ENCODE peak calls at places on chromosomes 1 and 21, in four cellular contexts. O, N, W and B are unnamed samples.

GRCh38 chr1:201022824-201023516 is 544 bp downstream of the KIF21B start:
- DNase-seq in O (no peak), N (no peak), W (no peak), B (no peak)

GRCh38 chr1:168136709-168137514 is at the start of gene GPR161:
- DNase-seq in O (no peak), N (peak; percentile 65), W (no peak), B (no peak)

GRCh38 chr1:24364605-24364974 is 45.4 kb downstream of the GRHL3 start:
- DNase-seq in O (no peak), N (peak; percentile 50), W (no peak), B (no peak)

GRCh38 chr1:221097479-221098281 is 218.4 kb downstream of the HLX start:
- DNase-seq in O (no peak), N (peak; percentile 97), W (no peak), B (no peak)

GRCh38 chr1:41925712-41926111 is 7.0 kb upstream of the HIVEP3 start:
- DNase-seq in O (no peak), N (no peak), W (no peak), B (no peak)

GRCh38 chr1:34164510-34165381 is at the start of gene CSMD2:
- DNase-seq in O (no peak), N (peak; percentile 79), W (no peak), B (no peak)

GRCh38 chr1:178540646-178541045 is 27.7 kb downstream of the TEX35 start:
- DNase-seq in O (no peak), N (peak; percentile 79), W (no peak), B (no peak)

GRCh38 chr1:21492171-21492625 is 17.0 kb upstream of the ALPL start:
- DNase-seq in O (no peak), N (no peak), W (no peak), B (no peak)

GRCh38 chr1:198771562-198772153 is 132.8 kb downstream of the PTPRC start:
- DNase-seq in O (no peak), N (peak; percentile 42), W (no peak), B (no peak)

GRCh38 chr21:29342394-29342957 is 43.8 kb downstream of the BACH1 start:
- DNase-seq in O (no peak), N (peak; percentile 99), W (peak; percentile 55), B (peak; percentile 8)

GRCh38 chr1:166165661-166166399 is 971 bp downstream of the FAM78B start:
- DNase-seq in O (peak; percentile 51), N (peak; percentile 50), W (no peak), B (no peak)

GRCh38 chr21:34611528-34611927 is 3.4 kb downstream of the RCAN1 start:
- DNase-seq in O (no peak), N (no peak), W (no peak), B (no peak)

GRCh38 chr1:9292361-9293240 is at the start of gene SPSB1:
- DNase-seq in O (no peak), N (peak; percentile 77), W (peak; percentile 44), B (peak; percentile 35)

GRCh38 chr1:236502972-236503639 is 20.7 kb upstream of the LGALS8 start:
- DNase-seq in O (no peak), N (peak; percentile 82), W (no peak), B (no peak)

GRCh38 chr21:15051652-15052554 is 12.9 kb downstream of the NRIP1 start:
- DNase-seq in O (no peak), N (peak; percentile 66), W (no peak), B (no peak)

GRCh38 chr1:165144757-165145397 is 211.6 kb downstream of the LMX1A start:
- DNase-seq in O (no peak), N (peak; percentile 25), W (peak; percentile 17), B (no peak)

GRCh38 chr1:153882296-153882912 is 40.4 kb downstream of the GATAD2B start:
- DNase-seq in O (no peak), N (peak; percentile 24), W (no peak), B (no peak)

GRCh38 chr1:228376262-228376628 is 30.4 kb downstream of the TRIM11 start:
- DNase-seq in O (no peak), N (no peak), W (no peak), B (no peak)

GRCh38 chr1:21280011-21280471 is 10.2 kb downstream of the ECE1 start:
- DNase-seq in O (no peak), N (no peak), W (no peak), B (no peak)

GRCh38 chr1:27349784-27350672 is 8.2 kb downstream of the SYTL1 start:
- DNase-seq in O (peak; percentile 65), N (peak; percentile 78), W (no peak), B (no peak)

GRCh38 chr1:116909511-116910378 is at the start of gene PTGFRN:
- DNase-seq in O (peak; percentile 72), N (peak; percentile 74), W (peak; percentile 11), B (no peak)

GRCh38 chr1:54107131-54107530 is 45.7 kb downstream of the CDCP2 start:
- DNase-seq in O (no peak), N (peak; percentile 25), W (no peak), B (no peak)

GRCh38 chr1:226662704-226663326 is 76.3 kb downstream of the ITPKB start:
- DNase-seq in O (no peak), N (peak; percentile 94), W (peak; percentile 57), B (peak; percentile 81)